ENCODE peak calls at places on chromosomes 4 and X, in ten cellular contexts. One of them, this sample, is unnamed.

GRCh38 chrX:70954871-70955270 is 24.0 kb upstream of the SLC7A3 start:
- DNase-seq in glutamatergic neuron: no peak
- DNase-seq in HFFc6: no peak
- DNase-seq in sigmoid colon: no peak
- DNase-seq in WERI-Rb-1: no peak
- DNase-seq in endothelial cell: no peak
- DNase-seq in astrocyte: no peak
- DNase-seq in ascending aorta: no peak
- DNase-seq in nephron progenitor cell: no peak
- DNase-seq in NB4: no peak
- DNase-seq in this sample: no peak

GRCh38 chr4:110518889-110519490 is 43.0 kb downstream of the ENPEP start:
- DNase-seq in HFFc6: peak
- DNase-seq in WERI-Rb-1: peak
- DNase-seq in sigmoid colon: no peak
- DNase-seq in endothelial cell: peak
- DNase-seq in astrocyte: no peak
- DNase-seq in nephron progenitor cell: peak
- DNase-seq in ascending aorta: no peak
- DNase-seq in glutamatergic neuron: peak
- DNase-seq in NB4: peak
- DNase-seq in this sample: peak

GRCh38 chrX:12237771-12238170 is 99.5 kb downstream of the FRMPD4 start:
- DNase-seq in ascending aorta: no peak
- DNase-seq in astrocyte: no peak
- DNase-seq in nephron progenitor cell: no peak
- DNase-seq in HFFc6: no peak
- DNase-seq in WERI-Rb-1: no peak
- DNase-seq in endothelial cell: no peak
- DNase-seq in NB4: no peak
- DNase-seq in glutamatergic neuron: no peak
- DNase-seq in sigmoid colon: no peak
- DNase-seq in this sample: no peak

GRCh38 chr4:45323453-45324058 is 597.2 kb upstream of the GNPDA2 start:
- DNase-seq in nephron progenitor cell: no peak
- DNase-seq in sigmoid colon: no peak
- DNase-seq in HFFc6: no peak
- DNase-seq in WERI-Rb-1: no peak
- DNase-seq in glutamatergic neuron: no peak
- DNase-seq in NB4: no peak
- DNase-seq in astrocyte: no peak
- DNase-seq in ascending aorta: no peak
- DNase-seq in endothelial cell: no peak
- DNase-seq in this sample: no peak

GRCh38 chrX:73758253-73758652 is 195.3 kb downstream of the CHIC1 start:
- DNase-seq in ascending aorta: no peak
- DNase-seq in WERI-Rb-1: no peak
- DNase-seq in endothelial cell: no peak
- DNase-seq in nephron progenitor cell: no peak
- DNase-seq in HFFc6: no peak
- DNase-seq in glutamatergic neuron: no peak
- DNase-seq in NB4: no peak
- DNase-seq in sigmoid colon: no peak
- DNase-seq in astrocyte: no peak
- DNase-seq in this sample: peak

GRCh38 chrX:93673869-93674271 is at the start of gene FAM133A:
- DNase-seq in sigmoid colon: no peak
- DNase-seq in NB4: no peak
- DNase-seq in endothelial cell: no peak
- DNase-seq in astrocyte: peak
- DNase-seq in WERI-Rb-1: no peak
- DNase-seq in ascending aorta: no peak
- DNase-seq in nephron progenitor cell: no peak
- DNase-seq in glutamatergic neuron: no peak
- DNase-seq in HFFc6: peak
- DNase-seq in this sample: no peak

GRCh38 chr4:61877893-61878292 is 677.8 kb downstream of the ADGRL3 start:
- DNase-seq in ascending aorta: no peak
- DNase-seq in NB4: peak
- DNase-seq in astrocyte: no peak
- DNase-seq in endothelial cell: no peak
- DNase-seq in WERI-Rb-1: no peak
- DNase-seq in sigmoid colon: no peak
- DNase-seq in HFFc6: no peak
- DNase-seq in glutamatergic neuron: no peak
- DNase-seq in nephron progenitor cell: no peak
- DNase-seq in this sample: peak

GRCh38 chr4:154348657-154349056 is 142.9 kb downstream of the DCHS2 start:
- DNase-seq in WERI-Rb-1: no peak
- DNase-seq in endothelial cell: no peak
- DNase-seq in HFFc6: no peak
- DNase-seq in astrocyte: no peak
- DNase-seq in NB4: no peak
- DNase-seq in ascending aorta: no peak
- DNase-seq in sigmoid colon: no peak
- DNase-seq in nephron progenitor cell: no peak
- DNase-seq in glutamatergic neuron: no peak
- DNase-seq in this sample: no peak

GRCh38 chrX:65668362-65669310 is 1.2 kb downstream of the MSN start:
- DNase-seq in astrocyte: peak
- DNase-seq in endothelial cell: peak
- DNase-seq in glutamatergic neuron: peak
- DNase-seq in HFFc6: peak
- DNase-seq in sigmoid colon: peak
- DNase-seq in nephron progenitor cell: peak
- DNase-seq in ascending aorta: peak
- DNase-seq in NB4: peak
- DNase-seq in WERI-Rb-1: no peak
- DNase-seq in this sample: peak

DNA sequence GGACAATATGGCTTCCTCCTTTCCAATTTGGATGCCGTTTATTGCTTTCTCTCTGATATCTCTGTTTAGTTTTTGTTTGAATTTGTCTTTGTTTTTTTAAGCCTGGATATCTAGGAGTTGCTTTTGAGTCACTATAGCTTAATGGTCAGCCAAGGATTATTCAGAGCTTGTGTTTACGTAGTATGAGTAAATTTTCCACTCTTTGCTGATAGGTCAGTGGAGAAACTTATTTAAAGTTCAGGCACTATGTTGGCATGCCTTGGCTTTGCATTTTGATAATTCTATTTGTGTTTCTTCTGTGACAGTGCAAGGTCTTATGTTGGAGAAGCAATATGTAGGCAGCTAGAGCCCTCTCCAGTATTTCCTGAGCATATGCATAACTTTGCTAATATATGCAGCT is 315.2 kb downstream of the GRID2 start:
- DNase-seq in HFFc6: no peak
- DNase-seq in endothelial cell: no peak
- DNase-seq in sigmoid colon: no peak
- DNase-seq in NB4: no peak
- DNase-seq in glutamatergic neuron: no peak
- DNase-seq in nephron progenitor cell: no peak
- DNase-seq in ascending aorta: no peak
- DNase-seq in astrocyte: peak
- DNase-seq in WERI-Rb-1: no peak
- DNase-seq in this sample: no peak
- TF ChIP-seq CTCF in HFFc6: no peak
- TF ChIP-seq CTCF in endothelial cell: no peak
- TF ChIP-seq CTCF in sigmoid colon: no peak
- TF ChIP-seq CTCF in NB4: no peak
- TF ChIP-seq CTCF in glutamatergic neuron: no peak
- TF ChIP-seq CTCF in nephron progenitor cell: no peak
- TF ChIP-seq CTCF in ascending aorta: no peak
- TF ChIP-seq CTCF in astrocyte: no peak
- TF ChIP-seq CTCF in WERI-Rb-1: no peak
- TF ChIP-seq CTCF in this sample: no peak

GRCh38 chr4:79297479-79297878 is 28.4 kb downstream of the NAA11 start:
- DNase-seq in HFFc6: no peak
- DNase-seq in astrocyte: no peak
- DNase-seq in endothelial cell: no peak
- DNase-seq in glutamatergic neuron: no peak
- DNase-seq in ascending aorta: peak
- DNase-seq in sigmoid colon: no peak
- DNase-seq in NB4: no peak
- DNase-seq in nephron progenitor cell: no peak
- DNase-seq in WERI-Rb-1: no peak
- DNase-seq in this sample: no peak

GRCh38 chr4:79300280-79300679 is 25.6 kb downstream of the NAA11 start:
- DNase-seq in sigmoid colon: no peak
- DNase-seq in WERI-Rb-1: no peak
- DNase-seq in NB4: no peak
- DNase-seq in astrocyte: no peak
- DNase-seq in glutamatergic neuron: no peak
- DNase-seq in nephron progenitor cell: no peak
- DNase-seq in endothelial cell: no peak
- DNase-seq in ascending aorta: no peak
- DNase-seq in HFFc6: no peak
- DNase-seq in this sample: no peak

GRCh38 chr4:79297029-79297428 is 28.8 kb downstream of the NAA11 start:
- DNase-seq in glutamatergic neuron: no peak
- DNase-seq in HFFc6: no peak
- DNase-seq in astrocyte: no peak
- DNase-seq in NB4: no peak
- DNase-seq in WERI-Rb-1: no peak
- DNase-seq in endothelial cell: no peak
- DNase-seq in nephron progenitor cell: no peak
- DNase-seq in ascending aorta: no peak
- DNase-seq in sigmoid colon: no peak
- DNase-seq in this sample: no peak

GRCh38 chr4:79298484-79298883 is 27.4 kb downstream of the NAA11 start:
- DNase-seq in ascending aorta: no peak
- DNase-seq in HFFc6: no peak
- DNase-seq in glutamatergic neuron: no peak
- DNase-seq in WERI-Rb-1: no peak
- DNase-seq in endothelial cell: no peak
- DNase-seq in astrocyte: no peak
- DNase-seq in NB4: no peak
- DNase-seq in sigmoid colon: peak
- DNase-seq in nephron progenitor cell: no peak
- DNase-seq in this sample: no peak

DNA sequence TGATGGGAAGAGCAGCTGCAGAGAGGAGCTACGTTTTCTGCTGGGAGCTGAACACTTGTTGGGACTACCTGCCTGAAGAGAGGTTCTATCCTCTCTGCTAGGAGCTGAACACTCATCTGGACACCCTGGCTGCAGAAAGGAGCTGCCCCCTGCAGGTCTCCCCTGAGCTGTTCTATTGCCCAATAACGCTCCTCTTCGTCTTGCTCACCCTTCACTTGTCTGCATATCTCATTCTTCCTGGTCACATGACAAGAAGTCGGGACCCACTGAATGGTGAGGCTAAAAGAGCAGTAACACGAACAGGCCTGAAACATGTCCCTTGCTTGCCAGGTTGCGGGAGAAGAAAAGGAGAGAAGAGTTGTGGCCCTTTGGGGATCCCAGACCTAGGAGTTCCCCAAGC is 27.8 kb downstream of the NAA11 start:
- DNase-seq in HFFc6: no peak
- DNase-seq in sigmoid colon: no peak
- DNase-seq in endothelial cell: no peak
- DNase-seq in nephron progenitor cell: no peak
- DNase-seq in ascending aorta: no peak
- DNase-seq in glutamatergic neuron: no peak
- DNase-seq in NB4: peak
- DNase-seq in WERI-Rb-1: no peak
- DNase-seq in astrocyte: no peak
- DNase-seq in this sample: no peak
- TF ChIP-seq CTCF in HFFc6: no peak
- TF ChIP-seq CTCF in sigmoid colon: no peak
- TF ChIP-seq CTCF in endothelial cell: no peak
- TF ChIP-seq CTCF in nephron progenitor cell: no peak
- TF ChIP-seq CTCF in ascending aorta: no peak
- TF ChIP-seq CTCF in glutamatergic neuron: no peak
- TF ChIP-seq CTCF in NB4: no peak
- TF ChIP-seq CTCF in WERI-Rb-1: no peak
- TF ChIP-seq CTCF in astrocyte: no peak
- TF ChIP-seq CTCF in this sample: no peak

DNA sequence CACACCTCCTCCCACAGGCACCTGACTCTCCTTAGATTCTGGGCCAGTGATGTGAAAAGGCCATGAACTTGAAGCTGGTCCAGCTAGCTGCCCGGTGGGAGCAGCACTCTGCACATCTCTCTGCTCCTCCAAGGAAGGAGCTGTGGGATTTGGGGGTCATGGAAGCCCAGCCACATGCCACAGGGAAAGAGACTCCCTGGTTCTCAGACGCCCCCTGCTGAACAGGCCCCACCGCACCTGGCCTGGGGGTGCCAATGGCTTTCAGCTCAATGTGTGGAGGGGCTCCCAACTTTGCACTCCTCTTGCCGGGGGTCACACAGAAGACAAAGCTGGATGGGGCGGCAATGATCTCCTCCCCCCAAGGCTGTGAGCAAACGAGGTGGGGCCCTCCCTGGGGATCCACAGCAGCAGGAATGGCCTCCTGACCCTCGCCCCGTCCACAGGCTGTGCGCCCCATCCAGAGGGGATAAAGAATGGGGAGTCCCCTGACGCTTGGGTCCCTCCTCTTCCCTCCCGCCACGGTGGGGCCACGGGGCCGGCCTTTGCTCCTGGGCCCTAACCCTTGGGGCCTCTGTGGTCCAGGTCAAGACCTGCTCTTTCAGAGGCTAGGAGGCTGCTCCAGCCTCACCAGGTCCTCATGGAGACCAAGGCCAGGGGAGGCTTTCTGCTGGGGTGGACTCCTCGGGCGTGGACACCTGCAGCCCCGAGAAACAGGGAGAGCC is 51.3 kb downstream of the GAK start:
- DNase-seq in glutamatergic neuron: no peak
- DNase-seq in WERI-Rb-1: peak
- DNase-seq in NB4: no peak
- DNase-seq in HFFc6: no peak
- DNase-seq in endothelial cell: no peak
- DNase-seq in astrocyte: no peak
- DNase-seq in nephron progenitor cell: no peak
- DNase-seq in ascending aorta: no peak
- DNase-seq in sigmoid colon: no peak
- DNase-seq in this sample: no peak
- TF ChIP-seq CTCF in glutamatergic neuron: no peak
- TF ChIP-seq CTCF in WERI-Rb-1: peak
- TF ChIP-seq CTCF in NB4: no peak
- TF ChIP-seq CTCF in HFFc6: no peak
- TF ChIP-seq CTCF in endothelial cell: no peak
- TF ChIP-seq CTCF in astrocyte: no peak
- TF ChIP-seq CTCF in nephron progenitor cell: no peak
- TF ChIP-seq CTCF in ascending aorta: no peak
- TF ChIP-seq CTCF in sigmoid colon: no peak
- TF ChIP-seq CTCF in this sample: no peak

GRCh38 chr4:41791557-41791956 is 43.0 kb upstream of the PHOX2B start:
- DNase-seq in sigmoid colon: no peak
- DNase-seq in HFFc6: no peak
- DNase-seq in nephron progenitor cell: no peak
- DNase-seq in NB4: peak
- DNase-seq in WERI-Rb-1: no peak
- DNase-seq in endothelial cell: no peak
- DNase-seq in astrocyte: no peak
- DNase-seq in glutamatergic neuron: no peak
- DNase-seq in ascending aorta: no peak
- DNase-seq in this sample: no peak
- TF ChIP-seq CTCF in sigmoid colon: no peak
- TF ChIP-seq CTCF in HFFc6: no peak
- TF ChIP-seq CTCF in nephron progenitor cell: no peak
- TF ChIP-seq CTCF in NB4: no peak
- TF ChIP-seq CTCF in WERI-Rb-1: peak
- TF ChIP-seq CTCF in endothelial cell: no peak
- TF ChIP-seq CTCF in astrocyte: no peak
- TF ChIP-seq CTCF in glutamatergic neuron: no peak
- TF ChIP-seq CTCF in ascending aorta: no peak
- TF ChIP-seq CTCF in this sample: no peak

This sample was measured in activated CD8-positive, alpha-beta T cell treated with anti-CD3 and anti-CD28 coated beads for 36 hours.